ENCODE peak calls at places on chromosomes 11 and 22, in eight cellular contexts. One of them, this sample, is unnamed.

GRCh38 chr11:68214173-68215086 is 1.3 kb upstream of the KMT5B start:
- DNase-seq in choroid plexus epithelial cell: peak; percentile 14
- DNase-seq in H1: peak; percentile 74
- DNase-seq in stomach: no peak
- DNase-seq in endothelial cell of umbilical vein: peak; percentile 17
- DNase-seq in tibial nerve: no peak
- DNase-seq in AG10803: no peak
- DNase-seq in lower lobe of right lung: no peak
- DNase-seq in this sample: no peak

GRCh38 chr22:32327066-32327465 is 30.6 kb upstream of the RFPL3 start:
- DNase-seq in choroid plexus epithelial cell: peak; percentile 9
- DNase-seq in H1: no peak
- DNase-seq in stomach: peak; percentile 23
- DNase-seq in endothelial cell of umbilical vein: peak; percentile 51
- DNase-seq in tibial nerve: no peak
- DNase-seq in AG10803: no peak
- DNase-seq in lower lobe of right lung: no peak
- DNase-seq in this sample: no peak

GRCh38 chr11:68632802-68633201 is 51.5 kb upstream of the GAL start:
- DNase-seq in choroid plexus epithelial cell: peak; percentile 86
- DNase-seq in H1: peak; percentile 68
- DNase-seq in stomach: peak; percentile 66
- DNase-seq in endothelial cell of umbilical vein: peak; percentile 68
- DNase-seq in tibial nerve: no peak
- DNase-seq in AG10803: peak; percentile 28
- DNase-seq in lower lobe of right lung: no peak
- DNase-seq in this sample: no peak

GRCh38 chr22:22130956-22131355 is 113.6 kb upstream of the VPREB1 start:
- DNase-seq in choroid plexus epithelial cell: peak; percentile 16
- DNase-seq in H1: no peak
- DNase-seq in stomach: no peak
- DNase-seq in endothelial cell of umbilical vein: no peak
- DNase-seq in tibial nerve: no peak
- DNase-seq in AG10803: no peak
- DNase-seq in lower lobe of right lung: no peak
- DNase-seq in this sample: no peak

GRCh38 chr11:44893250-44894216 is 57.1 kb downstream of the TP53I11 start:
- DNase-seq in choroid plexus epithelial cell: no peak
- DNase-seq in H1: no peak
- DNase-seq in stomach: no peak
- DNase-seq in endothelial cell of umbilical vein: no peak
- DNase-seq in tibial nerve: no peak
- DNase-seq in AG10803: no peak
- DNase-seq in lower lobe of right lung: no peak
- DNase-seq in this sample: no peak

GRCh38 chr11:19218216-19218615 is 16.4 kb upstream of the CSRP3 start:
- DNase-seq in choroid plexus epithelial cell: no peak
- DNase-seq in H1: no peak
- DNase-seq in stomach: no peak
- DNase-seq in endothelial cell of umbilical vein: no peak
- DNase-seq in tibial nerve: no peak
- DNase-seq in AG10803: no peak
- DNase-seq in lower lobe of right lung: no peak
- DNase-seq in this sample: no peak

GRCh38 chr22:28139993-28140392 is 220.9 kb upstream of the PITPNB start:
- DNase-seq in choroid plexus epithelial cell: peak; percentile 91
- DNase-seq in H1: no peak
- DNase-seq in stomach: no peak
- DNase-seq in endothelial cell of umbilical vein: peak; percentile 57
- DNase-seq in tibial nerve: no peak
- DNase-seq in AG10803: peak; percentile 88
- DNase-seq in lower lobe of right lung: no peak
- DNase-seq in this sample: no peak

GRCh38 chr11:113465786-113466185 is 9.4 kb downstream of the DRD2 start:
- DNase-seq in choroid plexus epithelial cell: no peak
- DNase-seq in H1: no peak
- DNase-seq in stomach: no peak
- DNase-seq in endothelial cell of umbilical vein: no peak
- DNase-seq in tibial nerve: no peak
- DNase-seq in AG10803: no peak
- DNase-seq in lower lobe of right lung: no peak
- DNase-seq in this sample: no peak

GRCh38 chr22:41603873-41604332 is 14.3 kb upstream of the PMM1 start:
- DNase-seq in choroid plexus epithelial cell: no peak
- DNase-seq in H1: no peak
- DNase-seq in stomach: no peak
- DNase-seq in endothelial cell of umbilical vein: no peak
- DNase-seq in tibial nerve: no peak
- DNase-seq in AG10803: no peak
- DNase-seq in lower lobe of right lung: no peak
- DNase-seq in this sample: no peak

GRCh38 chr22:30270841-30271240 is 4.2 kb upstream of the OSM start:
- DNase-seq in choroid plexus epithelial cell: peak; percentile 80
- DNase-seq in H1: no peak
- DNase-seq in stomach: peak; percentile 59
- DNase-seq in endothelial cell of umbilical vein: no peak
- DNase-seq in tibial nerve: peak; percentile 70
- DNase-seq in AG10803: no peak
- DNase-seq in lower lobe of right lung: peak; percentile 90
- DNase-seq in this sample: peak; percentile 44

GRCh38 chr22:35955546-35955945 is 73.1 kb downstream of the RBFOX2 start:
- DNase-seq in choroid plexus epithelial cell: no peak
- DNase-seq in H1: no peak
- DNase-seq in stomach: no peak
- DNase-seq in endothelial cell of umbilical vein: no peak
- DNase-seq in tibial nerve: no peak
- DNase-seq in AG10803: no peak
- DNase-seq in lower lobe of right lung: no peak
- DNase-seq in this sample: no peak

GRCh38 chr11:35980646-35981402 is 37.0 kb downstream of the LDLRAD3 start:
- DNase-seq in choroid plexus epithelial cell: peak; percentile 74
- DNase-seq in H1: no peak
- DNase-seq in stomach: no peak
- DNase-seq in endothelial cell of umbilical vein: peak; percentile 28
- DNase-seq in tibial nerve: no peak
- DNase-seq in AG10803: no peak
- DNase-seq in lower lobe of right lung: no peak
- DNase-seq in this sample: no peak

GRCh38 chr11:64327338-64327737 is 9.4 kb downstream of the PRDX5 start:
- DNase-seq in choroid plexus epithelial cell: no peak
- DNase-seq in H1: no peak
- DNase-seq in stomach: no peak
- DNase-seq in endothelial cell of umbilical vein: no peak
- DNase-seq in tibial nerve: no peak
- DNase-seq in AG10803: no peak
- DNase-seq in lower lobe of right lung: no peak
- DNase-seq in this sample: no peak

GRCh38 chr11:64969209-64969608 is 2.7 kb downstream of the MAJIN start:
- DNase-seq in choroid plexus epithelial cell: peak; percentile 29
- DNase-seq in H1: no peak
- DNase-seq in stomach: no peak
- DNase-seq in endothelial cell of umbilical vein: peak; percentile 31
- DNase-seq in tibial nerve: no peak
- DNase-seq in AG10803: peak; percentile 9
- DNase-seq in lower lobe of right lung: no peak
- DNase-seq in this sample: no peak

GRCh38 chr22:26903030-26903856 is 245.9 kb downstream of the MIAT start:
- DNase-seq in choroid plexus epithelial cell: no peak
- DNase-seq in H1: peak; percentile 70
- DNase-seq in stomach: no peak
- DNase-seq in endothelial cell of umbilical vein: no peak
- DNase-seq in tibial nerve: no peak
- DNase-seq in AG10803: no peak
- DNase-seq in lower lobe of right lung: no peak
- DNase-seq in this sample: no peak

GRCh38 chr11:90556612-90557011 is 333.8 kb upstream of the CHORDC1 start:
- DNase-seq in choroid plexus epithelial cell: no peak
- DNase-seq in H1: no peak
- DNase-seq in stomach: no peak
- DNase-seq in endothelial cell of umbilical vein: no peak
- DNase-seq in tibial nerve: no peak
- DNase-seq in AG10803: no peak
- DNase-seq in lower lobe of right lung: no peak
- DNase-seq in this sample: no peak

GRCh38 chr11:114160884-114161283 is 101.4 kb downstream of the ZBTB16 start:
- DNase-seq in choroid plexus epithelial cell: no peak
- DNase-seq in H1: no peak
- DNase-seq in stomach: no peak
- DNase-seq in endothelial cell of umbilical vein: no peak
- DNase-seq in tibial nerve: no peak
- DNase-seq in AG10803: no peak
- DNase-seq in lower lobe of right lung: no peak
- DNase-seq in this sample: no peak

GRCh38 chr22:19992921-19993355 is 23.7 kb downstream of the ARVCF start:
- DNase-seq in choroid plexus epithelial cell: no peak
- DNase-seq in H1: no peak
- DNase-seq in stomach: no peak
- DNase-seq in endothelial cell of umbilical vein: no peak
- DNase-seq in tibial nerve: no peak
- DNase-seq in AG10803: no peak
- DNase-seq in lower lobe of right lung: no peak
- DNase-seq in this sample: no peak
- TF ChIP-seq CTCF in choroid plexus epithelial cell: no peak
- TF ChIP-seq CTCF in H1: no peak
- TF ChIP-seq CTCF in stomach: no peak
- TF ChIP-seq CTCF in endothelial cell of umbilical vein: no peak
- TF ChIP-seq CTCF in tibial nerve: no peak
- TF ChIP-seq CTCF in AG10803: no peak
- TF ChIP-seq CTCF in lower lobe of right lung: no peak
- TF ChIP-seq CTCF in this sample: no peak

DNA sequence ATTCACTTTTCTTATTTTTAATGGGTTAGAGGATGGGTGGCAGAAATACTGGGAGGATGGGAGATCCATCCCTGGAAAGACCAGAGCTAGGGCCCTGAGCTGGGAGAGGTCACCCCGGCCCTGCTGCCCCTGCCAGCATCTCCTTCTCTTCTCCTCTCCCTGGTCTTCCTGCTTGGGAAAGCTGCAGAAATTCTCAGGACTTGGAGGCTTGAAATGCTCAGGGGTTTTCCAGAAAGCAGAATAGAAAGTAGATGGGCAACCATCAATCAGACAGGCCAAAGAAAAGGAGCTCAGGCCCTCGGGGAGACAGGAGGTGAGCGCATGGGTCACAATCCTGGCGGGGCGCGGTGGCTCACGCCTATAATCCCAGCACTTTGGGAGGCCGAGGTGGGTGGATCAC is 1.5 kb downstream of the APOBEC3H start:
- DNase-seq in choroid plexus epithelial cell: no peak
- DNase-seq in H1: no peak
- DNase-seq in stomach: no peak
- DNase-seq in endothelial cell of umbilical vein: no peak
- DNase-seq in tibial nerve: no peak
- DNase-seq in AG10803: no peak
- DNase-seq in lower lobe of right lung: no peak
- DNase-seq in this sample: no peak
- TF ChIP-seq CTCF in choroid plexus epithelial cell: no peak
- TF ChIP-seq CTCF in H1: no peak
- TF ChIP-seq CTCF in stomach: no peak
- TF ChIP-seq CTCF in endothelial cell of umbilical vein: no peak
- TF ChIP-seq CTCF in tibial nerve: no peak
- TF ChIP-seq CTCF in AG10803: no peak
- TF ChIP-seq CTCF in lower lobe of right lung: no peak
- TF ChIP-seq CTCF in this sample: no peak

GRCh38 chr11:61973603-61974162 is 6.2 kb upstream of the FTH1 start:
- DNase-seq in choroid plexus epithelial cell: no peak
- DNase-seq in H1: no peak
- DNase-seq in stomach: no peak
- DNase-seq in endothelial cell of umbilical vein: no peak
- DNase-seq in tibial nerve: no peak
- DNase-seq in AG10803: peak; percentile 29
- DNase-seq in lower lobe of right lung: no peak
- DNase-seq in this sample: no peak
- TF ChIP-seq CTCF in choroid plexus epithelial cell: peak; percentile 9
- TF ChIP-seq CTCF in H1: no peak
- TF ChIP-seq CTCF in stomach: no peak
- TF ChIP-seq CTCF in endothelial cell of umbilical vein: no peak
- TF ChIP-seq CTCF in tibial nerve: no peak
- TF ChIP-seq CTCF in AG10803: no peak
- TF ChIP-seq CTCF in lower lobe of right lung: no peak
- TF ChIP-seq CTCF in this sample: no peak

GRCh38 chr11:298406-299065 is 790 bp downstream of the IFITM5 start:
- DNase-seq in choroid plexus epithelial cell: no peak
- DNase-seq in H1: no peak
- DNase-seq in stomach: no peak
- DNase-seq in endothelial cell of umbilical vein: no peak
- DNase-seq in tibial nerve: no peak
- DNase-seq in AG10803: no peak
- DNase-seq in lower lobe of right lung: peak; percentile 49
- DNase-seq in this sample: no peak

GRCh38 chr11:297666-298405 is 1.5 kb downstream of the IFITM5 start:
- DNase-seq in choroid plexus epithelial cell: no peak
- DNase-seq in H1: no peak
- DNase-seq in stomach: no peak
- DNase-seq in endothelial cell of umbilical vein: no peak
- DNase-seq in tibial nerve: no peak
- DNase-seq in AG10803: peak; percentile 68
- DNase-seq in lower lobe of right lung: peak; percentile 54
- DNase-seq in this sample: no peak

GRCh38 chr11:299081-299891 is at the start of gene IFITM5:
- DNase-seq in choroid plexus epithelial cell: no peak
- DNase-seq in H1: no peak
- DNase-seq in stomach: no peak
- DNase-seq in endothelial cell of umbilical vein: no peak
- DNase-seq in tibial nerve: no peak
- DNase-seq in AG10803: no peak
- DNase-seq in lower lobe of right lung: peak; percentile 44
- DNase-seq in this sample: no peak

GRCh38 chr11:296976-297665 is 2.2 kb downstream of the IFITM5 start:
- DNase-seq in choroid plexus epithelial cell: no peak
- DNase-seq in H1: no peak
- DNase-seq in stomach: no peak
- DNase-seq in endothelial cell of umbilical vein: no peak
- DNase-seq in tibial nerve: no peak
- DNase-seq in AG10803: peak; percentile 62
- DNase-seq in lower lobe of right lung: no peak
- DNase-seq in this sample: no peak

DNA sequence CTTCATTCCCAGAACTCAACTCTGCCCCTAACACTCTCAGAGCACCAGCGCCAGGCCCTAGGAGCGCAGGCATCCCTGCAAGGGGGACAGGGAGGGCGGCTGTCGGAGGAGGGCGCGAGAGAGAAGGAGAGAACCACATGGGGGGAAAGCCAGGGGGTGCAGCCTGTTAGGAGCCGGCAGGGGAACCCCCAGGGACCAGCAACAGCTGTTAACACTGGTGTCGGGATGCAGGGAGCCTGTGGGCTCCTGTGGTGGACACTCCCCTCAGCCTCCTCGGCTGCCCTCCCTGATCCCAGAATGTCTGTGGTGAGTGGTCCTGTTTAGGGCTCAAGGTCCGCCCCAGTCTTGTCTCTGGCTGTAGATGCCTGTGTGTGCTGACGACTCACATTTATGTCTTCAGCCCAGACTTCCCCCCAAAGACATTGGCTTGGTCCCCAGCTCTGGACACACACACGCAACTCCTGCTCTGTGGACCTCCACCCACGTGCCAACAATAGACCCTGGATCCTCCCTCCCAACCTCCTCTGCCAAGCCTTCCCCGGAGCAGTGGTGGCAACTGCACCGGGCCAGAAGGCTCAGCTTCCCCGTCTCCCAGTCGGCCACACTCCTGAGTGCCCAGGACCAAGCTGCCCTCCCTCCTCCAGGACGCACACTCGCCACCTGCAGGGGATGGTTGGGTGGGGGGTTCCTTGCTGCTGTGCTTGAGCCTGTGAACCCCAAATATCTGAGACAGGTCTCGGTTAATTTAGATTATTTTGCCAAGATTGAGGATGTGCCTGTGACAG is 817 bp upstream of the IFITM5 start:
- DNase-seq in choroid plexus epithelial cell: peak; percentile 20
- DNase-seq in H1: no peak
- DNase-seq in stomach: no peak
- DNase-seq in endothelial cell of umbilical vein: no peak
- DNase-seq in tibial nerve: no peak
- DNase-seq in AG10803: no peak
- DNase-seq in lower lobe of right lung: peak; percentile 46
- DNase-seq in this sample: no peak
- TF ChIP-seq CTCF in choroid plexus epithelial cell: peak; percentile 38
- TF ChIP-seq CTCF in H1: no peak
- TF ChIP-seq CTCF in stomach: no peak
- TF ChIP-seq CTCF in endothelial cell of umbilical vein: peak; percentile 8
- TF ChIP-seq CTCF in tibial nerve: no peak
- TF ChIP-seq CTCF in AG10803: peak; percentile 21
- TF ChIP-seq CTCF in lower lobe of right lung: peak; percentile 9
- TF ChIP-seq CTCF in this sample: no peak